ENCODE peak calls at places on chromosomes 7 and 10, in five cellular contexts. O, Q, Y, R and T are unnamed samples.

GRCh38 chr7:47890606-47891005 is 57.7 kb downstream of the PKD1L1 start:
- DNase-seq in R (no peak), O (no peak), Y (no peak), Q (no peak), T (no peak)

GRCh38 chr7:134778941-134779740 is at the start of gene CALD1:
- DNase-seq in R (peak; percentile 100), Q (no peak), Y (peak; percentile 42), O (peak; percentile 49), T (no peak)

GRCh38 chr10:102334106-102334505 is 61.4 kb upstream of the NFKB2 start:
- DNase-seq in R (peak; percentile 86), O (peak; percentile 61), Y (no peak), Q (no peak), T (no peak)

GRCh38 chr10:17673517-17674051 is 29.6 kb downstream of the STAM start:
- DNase-seq in O (no peak), R (peak; percentile 98), Q (no peak), Y (no peak), T (no peak)

GRCh38 chr7:94286111-94286510 is 108.6 kb upstream of the COL1A2 start:
- DNase-seq in Q (no peak), R (no peak), Y (no peak), O (no peak), T (no peak)

GRCh38 chr7:17663056-17663675 is 277.1 kb downstream of the SNX13 start:
- DNase-seq in R (peak; percentile 39), O (no peak), Q (no peak), Y (no peak), T (no peak)

GRCh38 chr7:29564455-29565185 is 985 bp downstream of the PRR15 start:
- DNase-seq in O (peak; percentile 76), Y (peak; percentile 53), Q (no peak), R (peak; percentile 73), T (no peak)

GRCh38 chr7:114662002-114662677 is 247.5 kb downstream of the FOXP2 start:
- DNase-seq in Y (no peak), Q (no peak), R (no peak), O (no peak), T (no peak)

GRCh38 chr10:1539216-1539615 is 198.1 kb downstream of the ADARB2 start:
- DNase-seq in Q (no peak), R (no peak), O (no peak), Y (no peak), T (no peak)

GRCh38 chr10:117441812-117442443 is 66.7 kb upstream of the PDZD8 start:
- DNase-seq in R (no peak), O (no peak), Y (no peak), Q (no peak), T (no peak)

GRCh38 chr7:116706668-116707126 is 34.7 kb downstream of the MET start:
- DNase-seq in Y (no peak), R (peak; percentile 27), Q (no peak), O (no peak), T (no peak)

GRCh38 chr10:73910764-73911552 is at the start of gene PLAU:
- DNase-seq in Q (peak; percentile 8), R (peak; percentile 84), Y (peak; percentile 59), O (peak; percentile 80), T (no peak)

GRCh38 chr7:116953372-116953726 is at the start of gene ST7:
- DNase-seq in Q (peak; percentile 49), R (peak; percentile 76), O (no peak), Y (peak; percentile 70), T (peak; percentile 63)

GRCh38 chr7:157602581-157602980 is 265.8 kb downstream of the DNAJB6 start:
- DNase-seq in Q (no peak), Y (no peak), R (no peak), O (no peak), T (no peak)

GRCh38 chr7:132044247-132044646 is 487.8 kb upstream of the PODXL start:
- DNase-seq in Y (no peak), Q (no peak), R (no peak), O (no peak), T (no peak)

GRCh38 chr10:87598700-87599099 is 61.0 kb upstream of the PAPSS2 start:
- DNase-seq in O (no peak), R (no peak), Y (no peak), Q (no peak), T (peak; percentile 14)

GRCh38 chr7:157657741-157658740 is 321.2 kb downstream of the DNAJB6 start:
- DNase-seq in R (no peak), O (no peak), Q (no peak), Y (no peak), T (no peak)

GRCh38 chr10:17756557-17757208 is 4.7 kb downstream of the TMEM236 start:
- DNase-seq in Q (no peak), Y (no peak), R (no peak), O (no peak), T (no peak)

GRCh38 chr10:118571123-118571522 is 24.3 kb downstream of the PRLHR start:
- DNase-seq in R (no peak), Q (no peak), O (no peak), Y (no peak), T (peak; percentile 37)
- H3K27ac ChIP-seq in R (no peak overlapping the region), Q (no peak overlapping the region), O (no peak overlapping the region), Y (no peak overlapping the region), T (no peak overlapping the region)

GRCh38 chr10:12193193-12193592 is 2.5 kb downstream of the NUDT5 start:
- DNase-seq in Q (no peak), O (no peak), R (no peak), Y (no peak), T (no peak)
- H3K27ac ChIP-seq in Q (no peak overlapping the region), O (no peak overlapping the region), R (no peak overlapping the region), Y (no peak overlapping the region), T (no peak overlapping the region)

GRCh38 chr10:132634947-132635271 is 97.3 kb downstream of the INPP5A start:
- DNase-seq in Y (no peak), Q (no peak), R (no peak), O (no peak), T (no peak)

GRCh38 chr10:132631348-132631735 is 93.8 kb downstream of the INPP5A start:
- DNase-seq in Q (no peak), Y (peak; percentile 73), O (peak; percentile 54), R (no peak), T (no peak)

GRCh38 chr10:132634241-132634946 is 96.8 kb downstream of the INPP5A start:
- DNase-seq in R (peak; percentile 30), Q (no peak), Y (peak; percentile 7), O (no peak), T (no peak)

GRCh38 chr10:132632091-132632561 is 94.5 kb downstream of the INPP5A start:
- DNase-seq in Y (peak; percentile 52), O (peak; percentile 35), R (no peak), Q (no peak), T (no peak)

DNA sequence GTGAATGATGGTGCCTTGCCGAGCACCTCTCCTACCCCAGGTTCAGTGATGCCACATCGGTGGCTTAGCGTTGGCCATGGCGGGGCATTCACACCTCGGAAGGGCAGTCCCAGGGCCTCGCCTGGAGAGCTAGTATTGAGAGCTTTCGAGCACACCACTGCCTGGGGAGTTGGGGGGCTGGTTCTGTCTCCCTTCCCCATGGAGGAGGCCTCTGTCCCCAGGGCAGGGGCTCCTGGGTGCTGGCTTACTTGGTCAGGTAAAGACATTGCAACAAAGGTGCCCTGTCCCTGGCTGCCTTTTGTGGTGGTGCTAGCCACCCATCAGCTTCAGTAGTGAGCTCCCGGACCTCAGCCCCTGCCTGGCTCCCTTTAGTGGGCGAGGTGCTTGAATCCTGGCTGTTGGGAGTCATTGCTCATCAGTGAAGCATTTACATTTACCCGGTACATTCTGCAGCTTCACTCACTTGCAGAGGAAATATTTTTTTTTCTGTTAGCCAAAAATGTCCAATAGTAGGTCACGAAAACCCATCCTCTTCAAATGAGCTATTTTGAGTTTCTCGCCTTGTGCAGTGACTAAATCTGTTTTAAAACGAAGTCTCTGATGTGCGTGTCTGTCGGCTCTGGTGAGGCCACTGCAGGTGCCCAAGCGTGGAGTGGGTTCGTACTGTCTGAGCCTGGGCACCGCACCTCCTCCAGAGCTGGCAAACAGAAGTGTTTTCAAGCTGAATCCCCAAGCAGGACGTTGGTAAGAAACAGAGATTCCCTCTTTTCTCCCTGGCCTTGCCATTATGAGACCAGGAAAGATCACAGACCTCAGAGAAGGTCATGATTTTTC is 95.5 kb downstream of the INPP5A start:
- DNase-seq in O (peak; percentile 33), Q (no peak), Y (peak; percentile 6), R (no peak), T (no peak)
- H3K27ac ChIP-seq in O (peak overlapping the region; percentile 79), Q (no peak overlapping the region), Y (peak overlapping the region; percentile 98), R (no peak overlapping the region), T (peak overlapping the region; percentile 56)

DNA sequence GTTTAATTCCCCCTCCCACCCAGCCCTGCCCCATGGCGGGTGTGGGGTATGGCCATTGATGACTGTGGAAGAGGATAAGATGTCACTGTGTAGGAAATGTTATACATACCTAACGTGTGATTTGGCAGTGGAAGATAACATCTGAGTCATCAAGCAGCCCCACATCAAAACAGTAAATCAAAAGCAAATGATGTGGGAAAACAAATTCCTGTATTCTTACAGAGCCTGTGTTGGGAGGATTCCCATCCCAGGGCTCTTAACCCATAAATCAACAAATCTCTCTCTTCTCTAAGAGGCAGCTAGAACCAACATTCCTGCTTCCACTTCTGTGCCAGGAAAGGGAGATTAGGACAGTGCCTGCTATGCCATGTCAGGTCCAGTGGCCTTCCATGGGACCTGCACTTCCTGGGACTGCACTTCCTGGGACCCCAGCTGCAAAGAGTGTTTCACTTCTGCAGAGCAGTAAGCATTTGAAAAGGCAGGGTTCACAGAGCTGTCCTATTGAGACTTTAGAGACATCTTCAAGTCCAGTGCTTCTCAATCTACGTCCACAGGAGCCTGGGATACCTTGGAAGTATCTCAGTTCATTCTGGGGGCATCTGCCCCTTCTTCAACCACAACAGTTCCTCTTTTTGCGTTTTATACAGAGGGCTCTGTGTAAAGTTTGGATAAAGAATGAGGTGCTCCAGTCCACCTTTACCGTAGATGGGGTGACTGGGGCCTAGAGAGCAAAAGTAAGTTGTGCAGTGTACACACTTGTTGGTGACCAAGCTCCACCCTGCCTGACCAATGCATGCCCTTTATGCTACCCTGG is 45.8 kb downstream of the ATXN7L1 start:
- DNase-seq in Q (no peak), R (peak; percentile 81), O (no peak), Y (no peak), T (no peak)
- H3K27ac ChIP-seq in Q (no peak overlapping the region), R (no peak overlapping the region), O (no peak overlapping the region), Y (no peak overlapping the region), T (no peak overlapping the region)

GRCh38 chr10:95881316-95881715 is 26.5 kb upstream of the CC2D2B start:
- DNase-seq in O (no peak), Y (no peak), Q (no peak), R (no peak), T (no peak)

GRCh38 chr10:95877881-95878280 is 29.9 kb upstream of the CC2D2B start:
- DNase-seq in R (no peak), Y (no peak), O (no peak), Q (no peak), T (no peak)

GRCh38 chr10:95876756-95877155 is 31.0 kb upstream of the CC2D2B start:
- DNase-seq in O (no peak), Y (no peak), R (no peak), Q (no peak), T (no peak)

DNA sequence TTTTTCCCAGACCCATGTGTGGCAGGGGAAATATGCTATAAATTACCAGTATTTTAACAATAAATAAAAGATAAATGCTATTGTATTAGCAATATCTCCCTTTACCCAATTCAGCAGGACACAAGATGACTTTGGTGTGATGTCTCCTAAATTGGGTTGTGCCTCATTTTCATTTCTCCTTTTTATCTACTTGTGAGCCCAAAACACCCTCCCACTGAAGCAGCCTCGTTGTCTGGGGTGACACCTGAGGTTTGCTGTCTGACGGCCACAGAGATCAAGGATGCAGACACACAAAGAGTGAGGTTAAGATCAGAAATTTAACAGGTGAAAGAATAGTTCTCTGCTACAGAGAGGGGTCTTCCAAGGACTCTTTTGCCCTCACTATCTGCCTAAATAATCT is 27.1 kb upstream of the CC2D2B start:
- DNase-seq in O (no peak), Q (no peak), Y (no peak), R (no peak), T (no peak)
- H3K27ac ChIP-seq in O (no peak overlapping the region), Q (no peak overlapping the region), Y (no peak overlapping the region), R (no peak overlapping the region), T (no peak overlapping the region)